ENCODE peak calls at places on chromosomes 5 and 9, in five cellular contexts. V is COR-L47, M is T-cell, W is choroid plexus epithelial cell, Y is iris pigment epithelial cell. H is an unnamed sample.

GRCh38 chr9:35406183-35406959 is 83.5 kb upstream of the RUSC2 start:
- DNase-seq in W (peak), V (no peak), M (peak), Y (peak), H (no peak)

GRCh38 chr9:86354882-86355399 is 731 bp upstream of the TUT7 start:
- DNase-seq in M (no peak), W (peak), Y (peak), V (no peak), H (no peak)

GRCh38 chr5:153504726-153505125 is 14.3 kb downstream of the GRIA1 start:
- DNase-seq in V (no peak), Y (no peak), M (no peak), W (no peak), H (no peak)

GRCh38 chr5:116766470-116766947 is 191.9 kb upstream of the SEMA6A start:
- DNase-seq in V (no peak), Y (peak), M (no peak), W (peak), H (peak)

GRCh38 chr9:16450578-16450977 is 419.9 kb downstream of the BNC2 start:
- DNase-seq in W (no peak), Y (no peak), V (no peak), M (no peak), H (no peak)

GRCh38 chr5:88268414-88269184 is at the start of gene TMEM161B:
- DNase-seq in V (peak), W (peak), M (peak), Y (peak), H (peak)

GRCh38 chr5:67771791-67772190 is 443.8 kb upstream of the PIK3R1 start:
- DNase-seq in W (no peak), V (no peak), Y (no peak), M (no peak), H (no peak)

GRCh38 chr9:113857875-113858274 is 18.2 kb upstream of the ZNF618 start:
- DNase-seq in W (no peak), V (no peak), M (no peak), Y (peak), H (peak)

GRCh38 chr5:58972301-58972700 is 389.4 kb downstream of the RAB3C start:
- DNase-seq in V (no peak), Y (peak), W (peak), M (no peak), H (peak)

GRCh38 chr9:98099898-98100297 is 19.1 kb downstream of the TRIM14 start:
- DNase-seq in W (no peak), V (no peak), Y (no peak), M (no peak), H (no peak)

GRCh38 chr5:93058309-93058708 is 522.7 kb downstream of the NR2F1-AS1 start:
- DNase-seq in M (no peak), Y (peak), W (peak), V (no peak), H (peak)

GRCh38 chr9:107712390-107712789 is 222.8 kb upstream of the KLF4 start:
- DNase-seq in V (no peak), M (no peak), W (peak), Y (peak), H (peak)

GRCh38 chr5:87156631-87157030 is 111.1 kb upstream of the RASA1 start:
- DNase-seq in Y (peak), V (no peak), M (no peak), W (no peak), H (no peak)

GRCh38 chr5:80714570-80715298 is 60.0 kb upstream of the DHFR start:
- DNase-seq in Y (no peak), V (no peak), W (no peak), M (no peak), H (no peak)

GRCh38 chr5:140633081-140633471 is at the start of gene CD14:
- DNase-seq in W (peak), M (no peak), Y (peak), V (no peak), H (peak)

H was measured in brain microvascular endothelial cell.